ENCODE peak calls at places on chromosomes 11 and 22, in five cellular contexts. R is K562, Q is astrocyte, J is neural progenitor cell, C is PC-9. Y is an unnamed sample. For H3K4me1, the result is how much of the 10 kb centered on the place peaks cover.

GRCh38 chr11:9574806-9575530 is 1.5 kb downstream of the WEE1 start:
- DNase-seq in R (peak), Q (peak), J (peak), C (peak), Y (peak)

GRCh38 chr11:36131719-36132349 is 157.4 kb downstream of the COMMD9 start:
- DNase-seq in R (peak), Q (no peak), J (peak), C (no peak), Y (no peak)

GRCh38 chr22:39277135-39277607 is 32.4 kb upstream of the PDGFB start:
- DNase-seq in R (no peak), Q (peak), J (no peak), C (peak), Y (peak)

GRCh38 chr11:9232482-9232881 is 32.7 kb downstream of the DENND5A start:
- DNase-seq in R (no peak), Q (no peak), J (no peak), C (no peak), Y (no peak)

GRCh38 chr11:134126197-134126822 is 57.4 kb downstream of the JAM3 start:
- DNase-seq in R (no peak), Q (peak), J (no peak), C (no peak), Y (no peak)

GRCh38 chr11:62487698-62488551 is 58.7 kb downstream of the AHNAK start:
- DNase-seq in R (no peak), Q (no peak), J (no peak), C (no peak), Y (no peak)

GRCh38 chr11:45180888-45181594 is 34.6 kb downstream of the PRDM11 start:
- DNase-seq in R (peak), Q (peak), J (peak), C (peak), Y (no peak)

GRCh38 chr11:119791701-119792151 is 62.7 kb upstream of the NECTIN1 start:
- DNase-seq in R (no peak), Q (peak), J (peak), C (no peak), Y (no peak)

GRCh38 chr11:14413307-14414072 is 54.5 kb upstream of the RRAS2 start:
- DNase-seq in R (peak), Q (peak), J (peak), C (no peak), Y (no peak)

GRCh38 chr22:37777122-37777687 is 30.5 kb upstream of the GCAT start:
- DNase-seq in R (no peak), Q (peak), J (no peak), C (peak), Y (peak)

GRCh38 chr11:19713221-19714092 is 820 bp downstream of the NAV2 start:
- DNase-seq in R (no peak), Q (no peak), J (peak), C (no peak), Y (no peak)

GRCh38 chr22:22068025-22068424 is 85.4 kb upstream of the TOP3B start:
- DNase-seq in R (no peak), Q (no peak), J (no peak), C (no peak), Y (no peak)

GRCh38 chr11:120660024-120660565 is 148.5 kb downstream of the GRIK4 start:
- DNase-seq in R (peak), Q (peak), J (peak), C (no peak), Y (no peak)

GRCh38 chr11:96107143-96107829 is 183.4 kb upstream of the MTMR2 start:
- DNase-seq in R (no peak), Q (no peak), J (peak), C (no peak), Y (no peak)

GRCh38 chr22:23403720-23404688 is 176.1 kb downstream of the IGLL1 start:
- DNase-seq in R (no peak), Q (no peak), J (no peak), C (no peak), Y (no peak)

GRCh38 chr11:129726179-129726578 is 89.5 kb upstream of the TMEM45B start:
- DNase-seq in R (no peak), Q (no peak), J (no peak), C (no peak), Y (no peak)

GRCh38 chr11:120172054-120172881 is 34.4 kb upstream of the TRIM29 start:
- DNase-seq in R (peak), Q (no peak), J (peak), C (peak), Y (no peak)

GRCh38 chr22:41934284-41935014 is 7.8 kb upstream of the TNFRSF13C start:
- DNase-seq in R (no peak), Q (no peak), J (no peak), C (no peak), Y (no peak)

GRCh38 chr11:115676768-115677167 is 172.6 kb upstream of the CADM1 start:
- DNase-seq in R (no peak), Q (peak), J (no peak), C (no peak), Y (peak)

GRCh38 chr11:57370251-57370650 is 10.7 kb downstream of the PRG3 start:
- DNase-seq in R (no peak), Q (peak), J (no peak), C (no peak), Y (peak)

GRCh38 chr11:91163619-91164451 is 941.0 kb upstream of the CHORDC1 start:
- DNase-seq in R (no peak), Q (peak), J (no peak), C (no peak), Y (peak)

GRCh38 chr11:10502065-10502680 is 38.8 kb downstream of the RNF141 start:
- DNase-seq in R (no peak), Q (no peak), J (no peak), C (no peak), Y (no peak)

GRCh38 chr11:130455493-130456127 is 7.2 kb downstream of the ADAMTS15 start:
- DNase-seq in R (no peak), Q (no peak), J (no peak), C (no peak), Y (no peak)

GRCh38 chr11:74037309-74037708 is 28.4 kb upstream of the UCP3 start:
- DNase-seq in R (no peak), Q (peak), J (no peak), C (peak), Y (peak)

GRCh38 chr22:46094676-46095075 is 55.6 kb upstream of the PPARA start:
- DNase-seq in R (no peak), Q (no peak), J (no peak), C (no peak), Y (no peak)
- H3K4me1 ChIP-seq in R (under half), Q (under half), J (under half), C (under half), Y (under half)

DNA sequence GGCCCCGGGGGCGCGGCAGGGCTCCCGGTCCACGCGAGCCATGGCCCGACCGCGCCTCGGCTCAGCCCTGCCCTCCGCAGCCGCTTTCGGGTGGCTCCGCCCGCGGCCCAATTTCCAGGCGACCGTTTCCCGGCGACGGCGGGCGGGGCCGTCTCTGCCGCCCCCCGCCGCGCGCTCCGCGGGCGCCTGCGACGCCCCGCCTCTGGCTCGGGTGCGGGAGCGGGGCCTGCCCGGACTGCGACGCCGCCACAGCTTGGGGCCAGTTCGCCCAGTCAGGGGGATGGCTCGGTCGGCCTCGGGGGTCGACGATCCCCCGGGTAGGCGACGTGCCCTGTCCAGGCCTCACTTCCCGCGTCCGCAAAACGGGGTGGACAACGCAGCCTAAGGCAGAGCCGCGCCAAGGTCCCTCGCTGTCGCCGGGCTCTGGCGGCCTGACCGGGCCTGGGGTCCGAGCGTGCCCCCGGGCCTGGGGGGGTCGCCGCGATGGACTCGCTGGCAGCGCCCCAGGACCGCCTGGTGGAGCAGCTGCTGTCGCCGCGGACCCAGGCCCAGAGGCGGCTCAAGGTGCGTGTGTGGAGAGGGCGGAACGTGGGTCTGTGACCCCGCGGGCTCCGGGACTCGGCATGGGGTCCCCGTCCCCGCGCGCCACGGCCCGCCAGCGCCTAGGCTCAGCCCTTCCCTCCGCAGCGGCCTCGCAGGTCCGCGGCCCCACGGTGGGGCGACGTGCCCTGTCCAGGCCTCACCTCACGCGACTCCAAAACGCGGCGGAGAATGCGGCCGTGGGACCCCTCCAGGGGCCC is 4.2 kb downstream of the SEPTIN5 start:
- DNase-seq in R (peak), Q (no peak), J (no peak), C (no peak), Y (no peak)
- TF ChIP-seq CTCF in R (no peak), Q (no peak), J (no peak), C (no peak), Y (no peak)

GRCh38 chr11:77062924-77063323 is 3.8 kb upstream of the CAPN5 start:
- DNase-seq in R (no peak), Q (no peak), J (no peak), C (no peak), Y (no peak)
- H3K27ac ChIP-seq in R (no peak), Q (no peak), J (no peak), C (no peak), Y (no peak)

GRCh38 chr11:103661185-103661584 is 375.3 kb upstream of the DDI1 start:
- DNase-seq in R (no peak), Q (no peak), J (no peak), C (no peak), Y (no peak)

GRCh38 chr11:103659138-103659734 is 377.2 kb upstream of the DDI1 start:
- DNase-seq in R (no peak), Q (no peak), J (peak), C (no peak), Y (no peak)

GRCh38 chr11:103659743-103660142 is 376.7 kb upstream of the DDI1 start:
- DNase-seq in R (no peak), Q (peak), J (no peak), C (no peak), Y (no peak)

GRCh38 chr11:103652013-103652412 is 384.4 kb upstream of the DDI1 start:
- DNase-seq in R (no peak), Q (peak), J (no peak), C (no peak), Y (peak)

DNA sequence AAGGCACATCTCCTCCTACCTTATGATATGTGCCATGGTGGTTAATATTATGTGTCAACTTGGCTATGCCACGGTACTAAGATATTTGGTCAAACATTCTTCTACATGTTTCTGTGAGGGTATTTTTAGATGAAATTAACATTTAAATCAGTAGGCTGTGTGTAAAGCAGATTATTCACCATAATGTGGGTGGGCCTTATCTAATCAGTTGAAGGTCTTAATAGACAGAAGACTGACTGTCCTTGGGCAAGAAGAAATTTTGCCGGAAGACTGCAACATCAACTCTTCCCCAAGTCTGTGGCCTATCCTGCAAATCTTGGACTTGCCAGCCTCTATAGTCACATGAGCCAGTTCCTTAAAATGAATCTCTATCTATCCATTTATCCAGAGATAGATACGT is 380.1 kb upstream of the DDI1 start:
- DNase-seq in R (no peak), Q (no peak), J (no peak), C (no peak), Y (no peak)
- H3K4me1 ChIP-seq in R (under half), Q (under half), J (under half), C (under half), Y (under half)

DNA sequence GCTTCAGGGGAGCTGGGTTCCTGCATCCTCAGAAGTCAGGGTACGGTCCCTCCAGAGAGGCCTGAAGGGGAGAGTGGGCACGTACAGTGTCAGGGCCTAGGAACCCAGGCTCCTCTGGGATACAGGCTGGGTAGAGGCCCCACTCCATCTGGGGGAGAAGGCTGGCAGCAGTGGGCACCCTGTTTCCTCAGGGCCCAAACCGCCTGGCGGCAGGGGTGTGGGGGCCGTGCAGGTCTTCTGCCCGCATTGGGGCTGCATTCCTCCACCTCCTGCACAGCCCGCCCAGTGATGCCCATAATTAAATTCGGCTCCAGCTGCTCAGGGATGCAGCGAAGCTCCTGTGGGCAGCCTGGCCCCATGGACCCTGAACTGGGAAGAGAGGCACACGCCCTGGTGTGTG is 35.5 kb downstream of the KCNQ1OT1 start:
- DNase-seq in R (no peak), Q (no peak), J (no peak), C (no peak), Y (no peak)
- TF ChIP-seq CTCF in R (no peak), Q (no peak), J (no peak), C (no peak), Y (no peak)

GRCh38 chr22:49530671-49531532 is 296.8 kb downstream of the BRD1 start:
- DNase-seq in R (no peak), Q (no peak), J (no peak), C (no peak), Y (no peak)
- H3K27ac ChIP-seq in R (no peak), Q (no peak), J (no peak), C (no peak), Y (no peak)

Y was measured in foreskin keratinocyte.